ENCODE peak calls at places on chromosomes 3 and 15, in five cellular contexts. One of them, this sample, is unnamed. For H3K4me1, the result is how much of the 10 kb centered on the place peaks cover.

GRCh38 chr15:70299931-70300858 is 202.5 kb upstream of the TLE3 start:
- DNase-seq in heart left ventricle: no peak
- DNase-seq in hepatocyte: peak
- DNase-seq in uterus: no peak
- DNase-seq in pancreas: no peak
- DNase-seq in this sample: no peak

GRCh38 chr3:175337631-175338030 is 478.5 kb downstream of the NAALADL2 start:
- DNase-seq in hepatocyte: no peak
- DNase-seq in pancreas: no peak
- DNase-seq in uterus: no peak
- DNase-seq in heart left ventricle: no peak
- DNase-seq in this sample: no peak

GRCh38 chr3:131526801-131527347 is 24.1 kb upstream of the MRPL3 start:
- DNase-seq in pancreas: peak
- DNase-seq in hepatocyte: peak
- DNase-seq in uterus: no peak
- DNase-seq in heart left ventricle: peak
- DNase-seq in this sample: peak

GRCh38 chr3:56682458-56683121 is 475 bp downstream of the TASOR start:
- DNase-seq in pancreas: peak
- DNase-seq in heart left ventricle: peak
- DNase-seq in hepatocyte: peak
- DNase-seq in uterus: peak
- DNase-seq in this sample: peak

GRCh38 chr15:88491158-88491557 is 23.6 kb downstream of the MRPS11 start:
- DNase-seq in hepatocyte: no peak
- DNase-seq in uterus: no peak
- DNase-seq in pancreas: no peak
- DNase-seq in heart left ventricle: no peak
- DNase-seq in this sample: no peak

GRCh38 chr15:90161946-90162345 is 39.2 kb upstream of the SEMA4B start:
- DNase-seq in uterus: no peak
- DNase-seq in hepatocyte: no peak
- DNase-seq in pancreas: no peak
- DNase-seq in heart left ventricle: no peak
- DNase-seq in this sample: no peak

GRCh38 chr15:26372712-26373111 is 400.2 kb downstream of the GABRB3 start:
- DNase-seq in uterus: no peak
- DNase-seq in hepatocyte: no peak
- DNase-seq in heart left ventricle: no peak
- DNase-seq in pancreas: no peak
- DNase-seq in this sample: no peak

GRCh38 chr15:73598540-73599195 is 34.5 kb downstream of the NPTN start:
- DNase-seq in pancreas: no peak
- DNase-seq in heart left ventricle: no peak
- DNase-seq in hepatocyte: no peak
- DNase-seq in uterus: no peak
- DNase-seq in this sample: no peak

GRCh38 chr3:30199855-30200254 is 406.5 kb upstream of the TGFBR2 start:
- DNase-seq in heart left ventricle: no peak
- DNase-seq in hepatocyte: no peak
- DNase-seq in uterus: no peak
- DNase-seq in pancreas: no peak
- DNase-seq in this sample: no peak

GRCh38 chr15:50075292-50075691 is 43.7 kb downstream of the ATP8B4 start:
- DNase-seq in hepatocyte: no peak
- DNase-seq in uterus: no peak
- DNase-seq in pancreas: no peak
- DNase-seq in heart left ventricle: no peak
- DNase-seq in this sample: no peak

GRCh38 chr15:50066693-50067092 is 52.3 kb downstream of the ATP8B4 start:
- DNase-seq in uterus: no peak
- DNase-seq in pancreas: no peak
- DNase-seq in heart left ventricle: no peak
- DNase-seq in hepatocyte: no peak
- DNase-seq in this sample: no peak

GRCh38 chr15:50067254-50067653 is 51.8 kb downstream of the ATP8B4 start:
- DNase-seq in heart left ventricle: no peak
- DNase-seq in uterus: no peak
- DNase-seq in hepatocyte: no peak
- DNase-seq in pancreas: no peak
- DNase-seq in this sample: no peak

GRCh38 chr15:50068016-50068415 is 51.0 kb downstream of the ATP8B4 start:
- DNase-seq in hepatocyte: peak
- DNase-seq in heart left ventricle: no peak
- DNase-seq in uterus: no peak
- DNase-seq in pancreas: no peak
- DNase-seq in this sample: no peak

GRCh38 chr15:50071551-50072258 is 47.3 kb downstream of the ATP8B4 start:
- DNase-seq in pancreas: no peak
- DNase-seq in hepatocyte: no peak
- DNase-seq in heart left ventricle: no peak
- DNase-seq in uterus: no peak
- DNase-seq in this sample: no peak
- H3K4me1 ChIP-seq in pancreas: under half
- H3K4me1 ChIP-seq in hepatocyte: under half
- H3K4me1 ChIP-seq in heart left ventricle: under half
- H3K4me1 ChIP-seq in uterus: under half
- H3K4me1 ChIP-seq in this sample: under half

GRCh38 chr3:136074546-136074945 is 109.0 kb downstream of the PPP2R3A start:
- DNase-seq in uterus: no peak
- DNase-seq in pancreas: no peak
- DNase-seq in heart left ventricle: no peak
- DNase-seq in hepatocyte: no peak
- DNase-seq in this sample: no peak

GRCh38 chr3:136070334-136070733 is 104.8 kb downstream of the PPP2R3A start:
- DNase-seq in heart left ventricle: no peak
- DNase-seq in uterus: peak
- DNase-seq in pancreas: no peak
- DNase-seq in hepatocyte: no peak
- DNase-seq in this sample: no peak

GRCh38 chr3:136068708-136069107 is 103.2 kb downstream of the PPP2R3A start:
- DNase-seq in heart left ventricle: no peak
- DNase-seq in pancreas: no peak
- DNase-seq in hepatocyte: no peak
- DNase-seq in uterus: no peak
- DNase-seq in this sample: no peak

GRCh38 chr3:136069933-136070332 is 104.4 kb downstream of the PPP2R3A start:
- DNase-seq in uterus: no peak
- DNase-seq in hepatocyte: no peak
- DNase-seq in pancreas: no peak
- DNase-seq in heart left ventricle: no peak
- DNase-seq in this sample: no peak

GRCh38 chr3:136070953-136071949 is 105.7 kb downstream of the PPP2R3A start:
- DNase-seq in uterus: peak
- DNase-seq in pancreas: no peak
- DNase-seq in heart left ventricle: peak
- DNase-seq in hepatocyte: peak
- DNase-seq in this sample: no peak
- H3K27ac ChIP-seq in uterus: peak
- H3K27ac ChIP-seq in pancreas: no peak
- H3K27ac ChIP-seq in heart left ventricle: peak
- H3K27ac ChIP-seq in hepatocyte: peak
- H3K27ac ChIP-seq in this sample: peak

DNA sequence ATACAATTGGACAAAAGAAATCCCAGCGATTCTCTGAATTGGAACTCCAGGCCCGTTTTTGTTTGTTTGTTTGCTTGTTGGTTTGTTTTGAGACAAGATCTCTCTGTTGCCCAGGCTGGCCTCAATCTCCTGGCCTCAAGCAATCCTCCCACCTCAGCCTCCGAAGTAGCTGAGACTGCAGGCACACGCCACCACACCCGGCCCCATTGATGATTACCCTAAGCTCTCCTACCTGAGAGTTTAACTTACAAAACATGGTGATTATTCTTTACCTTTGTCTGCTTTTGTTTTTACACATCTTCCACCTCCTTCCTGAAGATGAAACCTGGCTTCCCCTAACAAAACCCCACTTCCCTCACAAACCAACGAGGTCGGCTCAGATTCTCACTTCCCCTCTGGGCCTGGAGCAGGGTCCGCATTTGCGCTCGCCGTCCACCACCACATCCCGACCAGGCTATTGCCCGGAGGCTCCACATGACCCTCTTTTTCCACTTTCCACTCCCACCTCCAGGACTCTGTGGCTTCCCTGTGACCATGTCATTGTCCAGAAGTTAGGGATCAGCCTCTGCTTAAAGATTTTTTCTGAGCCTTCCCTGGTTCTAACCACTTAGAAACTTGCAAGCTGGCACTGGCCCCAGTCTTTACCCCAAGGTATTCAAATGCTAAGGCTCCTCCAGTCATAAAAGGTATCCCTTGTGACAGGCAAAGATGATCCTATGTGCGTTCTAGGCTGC is 14.8 kb downstream of the KLHL6 start:
- DNase-seq in hepatocyte: no peak
- DNase-seq in pancreas: no peak
- DNase-seq in uterus: no peak
- DNase-seq in heart left ventricle: peak
- DNase-seq in this sample: no peak
- H3K4me1 ChIP-seq in hepatocyte: under half
- H3K4me1 ChIP-seq in pancreas: under half
- H3K4me1 ChIP-seq in uterus: under half
- H3K4me1 ChIP-seq in heart left ventricle: under half
- H3K4me1 ChIP-seq in this sample: under half

GRCh38 chr15:31150732-31151212 is 49.2 kb upstream of the TRPM1 start:
- DNase-seq in pancreas: no peak
- DNase-seq in uterus: no peak
- DNase-seq in hepatocyte: no peak
- DNase-seq in heart left ventricle: no peak
- DNase-seq in this sample: no peak
- H3K27ac ChIP-seq in pancreas: no peak
- H3K27ac ChIP-seq in uterus: no peak
- H3K27ac ChIP-seq in hepatocyte: no peak
- H3K27ac ChIP-seq in heart left ventricle: no peak
- H3K27ac ChIP-seq in this sample: no peak

GRCh38 chr15:68795298-68795848 is 25.3 kb downstream of the ANP32A start:
- DNase-seq in heart left ventricle: peak
- DNase-seq in uterus: peak
- DNase-seq in hepatocyte: peak
- DNase-seq in pancreas: peak
- DNase-seq in this sample: peak
- H3K4me1 ChIP-seq in heart left ventricle: half or more
- H3K4me1 ChIP-seq in uterus: under half
- H3K4me1 ChIP-seq in hepatocyte: under half
- H3K4me1 ChIP-seq in pancreas: under half
- H3K4me1 ChIP-seq in this sample: under half

GRCh38 chr3:9036327-9037112 is 73.2 kb upstream of the RAD18 start:
- DNase-seq in pancreas: no peak
- DNase-seq in hepatocyte: peak
- DNase-seq in heart left ventricle: peak
- DNase-seq in uterus: peak
- DNase-seq in this sample: no peak
- H3K27ac ChIP-seq in pancreas: no peak
- H3K27ac ChIP-seq in hepatocyte: peak
- H3K27ac ChIP-seq in heart left ventricle: peak
- H3K27ac ChIP-seq in uterus: peak
- H3K27ac ChIP-seq in this sample: no peak

DNA sequence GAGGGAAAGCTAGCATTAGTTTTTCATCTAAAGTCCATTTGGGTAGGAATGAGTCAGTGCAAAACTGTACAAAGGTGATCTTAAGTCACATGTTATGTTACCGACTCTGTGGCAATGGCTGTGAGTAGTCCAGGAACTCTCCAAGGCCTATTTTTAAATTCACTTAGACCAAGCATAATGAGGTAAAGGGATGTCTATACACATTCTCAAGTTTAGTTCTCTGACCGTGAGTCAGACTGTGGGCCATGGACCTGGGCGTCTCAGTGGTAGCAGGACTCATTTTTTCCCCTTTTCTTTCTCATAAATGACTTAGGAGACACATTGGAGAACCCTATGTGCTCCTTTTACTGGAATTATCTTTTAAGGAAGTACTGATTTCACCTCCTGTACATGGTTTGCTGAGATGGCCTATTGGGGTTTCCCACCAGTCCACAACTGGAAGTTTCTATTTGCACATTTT is 488.7 kb upstream of the TPRG1 start:
- DNase-seq in heart left ventricle: no peak
- DNase-seq in hepatocyte: peak
- DNase-seq in pancreas: no peak
- DNase-seq in uterus: no peak
- DNase-seq in this sample: no peak
- H3K4me1 ChIP-seq in heart left ventricle: under half
- H3K4me1 ChIP-seq in hepatocyte: under half
- H3K4me1 ChIP-seq in pancreas: under half
- H3K4me1 ChIP-seq in uterus: under half
- H3K4me1 ChIP-seq in this sample: under half

DNA sequence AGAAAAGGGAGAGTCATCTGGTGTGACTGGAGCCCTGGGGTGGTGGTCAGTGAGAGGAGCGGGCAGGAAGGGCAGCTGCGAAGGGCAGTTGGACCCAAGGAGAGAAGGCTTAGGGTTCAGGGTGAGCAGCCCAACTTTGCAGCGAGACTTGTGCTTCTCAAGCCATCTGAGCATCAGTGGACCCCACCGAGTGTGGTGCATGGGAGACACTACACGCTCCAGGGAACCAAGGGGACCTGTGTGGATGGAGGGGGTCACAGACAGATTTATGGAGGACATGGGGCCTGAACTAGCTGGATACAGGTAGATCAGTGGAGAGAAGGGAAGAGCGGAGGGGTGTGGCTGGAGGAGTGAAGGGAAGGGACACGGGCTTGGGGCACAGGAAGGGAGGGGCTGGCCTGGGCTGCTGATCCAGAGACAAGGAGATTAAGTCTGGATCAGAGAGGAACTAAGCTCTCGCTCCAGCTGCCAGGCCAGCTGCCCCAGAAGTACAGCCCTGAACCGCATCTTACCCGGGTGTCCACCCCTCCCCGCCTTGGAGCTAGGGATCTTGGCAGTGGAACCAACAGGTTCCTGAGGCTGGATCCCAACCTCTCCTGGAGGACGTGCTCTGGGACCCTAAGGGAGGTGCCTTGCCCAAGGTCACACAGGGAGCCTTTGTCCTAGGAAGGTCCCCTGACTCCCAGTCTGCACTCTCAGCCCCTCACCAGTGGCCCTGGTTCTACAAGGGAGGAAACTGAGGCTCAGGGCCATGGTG is 120.5 kb downstream of the CORO2B start:
- DNase-seq in heart left ventricle: no peak
- DNase-seq in uterus: no peak
- DNase-seq in hepatocyte: no peak
- DNase-seq in pancreas: no peak
- DNase-seq in this sample: no peak
- H3K27ac ChIP-seq in heart left ventricle: peak
- H3K27ac ChIP-seq in uterus: peak
- H3K27ac ChIP-seq in hepatocyte: no peak
- H3K27ac ChIP-seq in pancreas: no peak
- H3K27ac ChIP-seq in this sample: no peak

This sample was measured in RWPE2.